ENCODE peak calls at places on chromosomes 5 and 9, in six cellular contexts. P is body of pancreas, C is spleen, Z is gastrocnemius medialis, T is sigmoid colon, B is A549. A is an unnamed sample.

GRCh38 chr5:109692011-109692410 is 2.3 kb downstream of the MAN2A1 start:
- DNase-seq in C (no peak), P (no peak), T (no peak), Z (no peak), B (no peak), A (no peak)

GRCh38 chr5:81021486-81021885 is 61.3 kb downstream of the RASGRF2 start:
- DNase-seq in T (no peak), B (no peak), Z (no peak), C (no peak), P (no peak), A (no peak)

GRCh38 chr9:16119261-16119660 is 566.4 kb downstream of the CCDC171 start:
- DNase-seq in Z (no peak), P (no peak), T (no peak), B (no peak), C (no peak), A (no peak)

GRCh38 chr9:90890146-90890545 is 88.5 kb downstream of the SYK start:
- DNase-seq in C (no peak), Z (no peak), T (no peak), B (peak; percentile 28), P (no peak), A (no peak)

GRCh38 chr5:8993031-8993430 is 552.8 kb downstream of the SEMA5A start:
- DNase-seq in Z (no peak), T (no peak), B (no peak), C (no peak), P (no peak), A (no peak)

GRCh38 chr5:81751836-81752643 is 1.1 kb upstream of the SSBP2 start:
- DNase-seq in B (no peak), T (peak; percentile 77), P (peak; percentile 51), Z (no peak), C (no peak), A (peak; percentile 34)

GRCh38 chr5:160165137-160166068 is 46.2 kb upstream of the PWWP2A start:
- DNase-seq in P (peak; percentile 76), Z (peak; percentile 64), B (peak; percentile 96), C (peak; percentile 75), T (peak; percentile 95), A (peak; percentile 91)

GRCh38 chr5:142095035-142095434 is 13.5 kb upstream of the NDFIP1 start:
- DNase-seq in T (no peak), B (no peak), Z (no peak), C (no peak), P (no peak), A (no peak)

GRCh38 chr5:33400675-33401074 is 40.1 kb upstream of the TARS1 start:
- DNase-seq in T (no peak), P (no peak), Z (no peak), C (no peak), B (no peak), A (no peak)

GRCh38 chr5:157198277-157199058 is 17.8 kb downstream of the ITK start:
- DNase-seq in Z (no peak), P (no peak), B (no peak), T (no peak), C (no peak), A (no peak)

GRCh38 chr9:21682981-21683380 is 119.5 kb upstream of the MTAP start:
- DNase-seq in B (no peak), P (no peak), C (no peak), T (no peak), Z (no peak), A (no peak)

GRCh38 chr5:17184596-17184995 is 32.8 kb upstream of the BASP1 start:
- DNase-seq in B (no peak), C (no peak), P (no peak), T (no peak), Z (no peak), A (no peak)

GRCh38 chr5:43422143-43422542 is 10.0 kb upstream of the CCL28 start:
- DNase-seq in B (no peak), P (peak; percentile 49), C (no peak), T (no peak), Z (no peak), A (no peak)
- TF ChIP-seq POLR2A in B (no peak), P (no peak), C (no peak), T (no peak), Z (no peak), A (no peak)

GRCh38 chr5:173953528-173954090 is 35.4 kb upstream of the C5orf47 start:
- DNase-seq in P (no peak), T (no peak), C (no peak), B (no peak), Z (no peak), A (no peak)

GRCh38 chr5:173950829-173951228 is 38.1 kb upstream of the C5orf47 start:
- DNase-seq in T (no peak), P (no peak), C (no peak), Z (no peak), B (no peak), A (no peak)

GRCh38 chr5:173954671-173955605 is 34.0 kb upstream of the C5orf47 start:
- DNase-seq in Z (peak; percentile 40), B (no peak), C (no peak), P (peak; percentile 72), T (peak; percentile 74), A (peak; percentile 38)
- TF ChIP-seq POLR2A in Z (peak; percentile 47), B (no peak), C (no peak), P (no peak), T (peak; percentile 9), A (no peak)

GRCh38 chr9:83266618-83267543 is 203.9 kb upstream of the RASEF start:
- DNase-seq in P (peak; percentile 68), Z (peak; percentile 49), T (no peak), B (no peak), C (no peak), A (peak; percentile 27)
- TF ChIP-seq POLR2A in P (no peak), Z (peak; percentile 43), T (no peak), B (no peak), C (no peak), A (no peak)

DNA sequence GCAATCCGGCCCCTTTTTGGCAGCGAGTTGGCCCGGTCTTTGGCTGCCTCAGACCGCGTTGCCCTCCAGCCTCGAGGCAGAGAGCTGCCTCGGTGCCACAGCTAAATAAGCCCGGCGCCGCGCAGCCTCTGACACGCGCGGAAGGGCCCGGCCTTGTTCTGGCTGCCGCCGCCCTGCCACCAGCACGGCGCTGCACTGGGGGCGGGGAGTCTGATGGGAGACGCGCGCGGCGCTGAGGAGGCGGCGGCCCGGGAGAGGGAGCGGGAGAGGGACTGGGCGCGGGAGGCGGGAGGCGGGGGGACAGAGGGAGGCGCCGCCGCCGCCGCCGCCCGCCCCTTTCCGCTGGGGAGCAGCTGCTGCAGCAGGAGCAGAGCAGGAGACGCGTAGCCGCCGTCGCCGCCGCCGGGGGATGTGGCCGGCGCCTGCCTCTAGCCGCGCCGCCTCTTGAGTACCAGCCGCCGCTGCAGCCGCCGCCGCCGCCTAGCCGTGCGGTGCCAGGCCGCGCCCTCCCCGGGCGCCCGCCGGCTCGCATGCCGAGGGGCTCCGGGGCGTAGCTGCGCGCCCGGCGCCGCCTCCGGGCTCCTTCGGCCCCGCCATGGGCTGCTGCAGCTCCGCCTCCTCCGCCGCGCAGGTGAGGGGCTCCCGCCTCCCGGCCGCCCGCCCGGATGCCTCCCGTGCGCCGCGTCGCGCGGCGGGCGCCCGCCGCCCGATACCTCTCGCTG is at the start of gene SLC44A1:
- DNase-seq in Z (peak; percentile 91), P (peak; percentile 99), B (peak; percentile 69), C (peak; percentile 99), T (peak; percentile 98), A (peak; percentile 95)
- TF ChIP-seq POLR2A in Z (peak; percentile 88), P (peak; percentile 94), B (peak; percentile 56), C (peak; percentile 51), T (no peak), A (peak; percentile 69)

GRCh38 chr9:82116538-82116937 is 128.0 kb downstream of the SPATA31D1 start:
- DNase-seq in B (no peak), C (no peak), T (no peak), P (no peak), Z (no peak), A (no peak)
- TF ChIP-seq POLR2A in B (no peak), C (no peak), T (no peak), P (no peak), Z (no peak), A (no peak)

DNA sequence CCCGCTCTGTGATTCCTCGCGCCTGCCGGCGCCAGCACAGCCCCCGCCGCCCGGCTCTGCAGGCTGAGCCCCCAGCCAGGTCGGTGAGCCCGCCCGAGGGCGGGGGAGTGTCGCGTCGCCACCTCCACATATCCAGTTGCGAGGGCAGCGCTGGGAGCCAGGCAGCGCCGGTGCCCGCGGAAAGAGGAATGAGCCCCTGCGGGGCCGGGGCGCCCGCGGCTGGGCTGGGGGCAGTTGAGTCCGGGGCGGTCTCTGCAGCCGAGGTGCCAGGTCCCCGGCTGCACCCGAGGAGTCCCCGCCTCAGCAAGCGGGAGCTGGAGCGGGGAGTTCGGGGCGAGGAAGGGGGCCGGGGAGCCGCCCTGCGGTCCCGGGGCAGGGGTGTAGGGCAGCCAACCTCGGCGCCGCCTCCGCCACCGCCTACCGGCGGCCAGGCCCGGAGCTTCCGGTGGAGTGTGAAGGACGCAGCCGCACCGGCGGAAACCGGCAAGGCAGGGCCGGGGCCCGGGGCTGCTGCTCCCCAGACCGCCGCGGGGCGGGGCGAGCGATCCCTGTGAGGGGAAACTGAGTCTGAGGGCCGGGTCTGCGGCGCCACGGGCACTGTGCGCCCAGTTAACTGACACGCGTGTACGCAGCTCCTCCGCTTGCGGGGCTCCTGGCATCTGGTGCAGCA is 2.3 kb upstream of the TRAF1 start:
- DNase-seq in P (peak; percentile 85), B (peak; percentile 78), T (peak; percentile 88), C (peak; percentile 98), Z (peak; percentile 57), A (peak; percentile 67)
- TF ChIP-seq POLR2A in P (peak; percentile 78), B (peak; percentile 73), T (no peak), C (no peak), Z (peak; percentile 22), A (no peak)

GRCh38 chr9:69120380-69121154 is 53.5 kb upstream of the TJP2 start:
- DNase-seq in C (no peak), T (no peak), P (peak; percentile 98), B (peak; percentile 33), Z (no peak), A (peak; percentile 31)

GRCh38 chr9:69121155-69122085 is 52.7 kb upstream of the TJP2 start:
- DNase-seq in Z (no peak), P (peak; percentile 80), B (peak; percentile 33), C (peak; percentile 85), T (no peak), A (peak; percentile 33)

GRCh38 chr9:69122086-69122390 is 52.0 kb upstream of the TJP2 start:
- DNase-seq in C (peak; percentile 84), Z (no peak), B (peak; percentile 48), P (peak; percentile 83), T (peak; percentile 74), A (peak; percentile 50)

GRCh38 chr9:69118656-69119055 is 55.4 kb upstream of the TJP2 start:
- DNase-seq in B (no peak), T (no peak), C (no peak), Z (no peak), P (no peak), A (no peak)

GRCh38 chr9:69122391-69123141 is 51.5 kb upstream of the TJP2 start:
- DNase-seq in B (peak; percentile 10), P (peak; percentile 62), C (no peak), T (no peak), Z (no peak), A (no peak)
- TF ChIP-seq POLR2A in B (no peak), P (no peak), C (no peak), T (peak; percentile 48), Z (no peak), A (no peak)

A was measured in uterus.